ENCODE peak calls at places on chromosomes 7 and 10, in seven cellular contexts. M, R, I, X, Q, G and K are unnamed samples.

GRCh38 chr10:80468806-80469421 is 14.8 kb downstream of the TSPAN14 start:
- DNase-seq in I (no peak), G (no peak), R (no peak), M (no peak), X (no peak), Q (no peak), K (no peak)

GRCh38 chr10:103814626-103815370 is 40.6 kb downstream of the SH3PXD2A start:
- DNase-seq in I (no peak), M (no peak), X (no peak), R (no peak), G (no peak), Q (no peak), K (no peak)

GRCh38 chr7:87759511-87759910 is 116.6 kb downstream of the SLC25A40 start:
- DNase-seq in G (no peak), I (no peak), Q (no peak), M (no peak), R (no peak), X (no peak), K (no peak)

GRCh38 chr7:141663081-141663510 is 38.9 kb downstream of the DENND11 start:
- DNase-seq in I (no peak), M (no peak), X (no peak), G (no peak), R (peak; percentile 78), Q (no peak), K (no peak)

GRCh38 chr7:128447944-128448556 is 7.6 kb upstream of the HILPDA start:
- DNase-seq in M (no peak), R (no peak), G (no peak), Q (no peak), I (no peak), X (no peak), K (no peak)

GRCh38 chr10:112583236-112583919 is 136.4 kb downstream of the VTI1A start:
- DNase-seq in Q (no peak), R (no peak), M (no peak), X (no peak), G (no peak), I (no peak), K (no peak)

GRCh38 chr7:159033956-159034938 is 110.4 kb downstream of the VIPR2 start:
- DNase-seq in M (peak; percentile 52), R (no peak), I (no peak), Q (no peak), X (no peak), G (no peak), K (no peak)

GRCh38 chr7:134919240-134919641 is 67.1 kb upstream of the AGBL3 start:
- DNase-seq in Q (no peak), M (no peak), R (peak; percentile 37), I (no peak), G (no peak), X (no peak), K (no peak)

GRCh38 chr7:45150199-45150598 is 7.4 kb upstream of the RAMP3 start:
- DNase-seq in Q (no peak), G (no peak), M (no peak), X (no peak), R (no peak), I (no peak), K (no peak)

GRCh38 chr7:42070068-42070467 is 166.9 kb downstream of the GLI3 start:
- DNase-seq in R (peak; percentile 92), G (no peak), I (no peak), M (no peak), Q (no peak), X (no peak), K (peak; percentile 24)

GRCh38 chr10:52801951-52802350 is 29.4 kb upstream of the MBL2 start:
- DNase-seq in M (no peak), R (peak; percentile 100), X (no peak), G (no peak), I (no peak), Q (no peak), K (no peak)

GRCh38 chr10:119309423-119309770 is 102.0 kb downstream of the GRK5 start:
- DNase-seq in G (no peak), Q (no peak), X (no peak), I (no peak), M (no peak), R (no peak), K (no peak)

GRCh38 chr7:81213394-81213793 is 294.5 kb upstream of the SEMA3C start:
- DNase-seq in M (no peak), X (no peak), Q (no peak), I (no peak), R (no peak), G (no peak), K (no peak)

GRCh38 chr10:93629636-93630291 is 17.4 kb downstream of the PDE6C start:
- DNase-seq in G (no peak), R (no peak), M (no peak), I (no peak), Q (no peak), X (no peak), K (no peak)

GRCh38 chr7:2813350-2814185 is 30.5 kb downstream of the GNA12 start:
- DNase-seq in R (no peak), Q (no peak), I (no peak), M (no peak), G (no peak), X (no peak), K (no peak)

GRCh38 chr10:92068900-92069299 is 145.3 kb downstream of the BTAF1 start:
- DNase-seq in Q (no peak), X (no peak), I (no peak), G (no peak), M (no peak), R (no peak), K (peak; percentile 37)